ENCODE peak calls at places on chromosomes 4 and X, in six cellular contexts. M is WERI-Rb-1; T is heart right ventricle; R is A673; J is CD4-positive, alpha-beta T cell; V is effector memory CD4-positive, alpha-beta T cell. U is an unnamed sample.

GRCh38 chr4:29002151-29002550 is 1718.0 kb upstream of the PCDH7 start:
- DNase-seq in M (no peak), T (no peak), R (peak; percentile 78), J (no peak), V (no peak), U (no peak)

GRCh38 chrX:19332983-19333382 is 10.7 kb upstream of the PDHA1 start:
- DNase-seq in M (no peak), T (peak; percentile 26), R (peak; percentile 96), J (no peak), V (no peak), U (no peak)

GRCh38 chr4:173522160-173522873 is 7.7 kb downstream of the HAND2 start:
- DNase-seq in M (peak; percentile 87), T (peak; percentile 86), R (peak; percentile 88), J (no peak), V (no peak), U (no peak)

GRCh38 chrX:119292445-119292844 is 56.4 kb downstream of the PGRMC1 start:
- DNase-seq in M (no peak), T (no peak), R (no peak), J (no peak), V (no peak), U (no peak)

GRCh38 chr4:137310593-137311490 is 221.5 kb downstream of the PCDH18 start:
- DNase-seq in M (no peak), T (no peak), R (peak; percentile 60), J (no peak), V (no peak), U (no peak)

GRCh38 chrX:154021131-154021611 is 1.5 kb upstream of the IRAK1 start:
- DNase-seq in M (no peak), T (no peak), R (no peak), J (no peak), V (no peak), U (no peak)

GRCh38 chrX:33188286-33188685 is 23.1 kb downstream of the DMD start:
- DNase-seq in M (no peak), T (no peak), R (no peak), J (no peak), V (no peak), U (no peak)

GRCh38 chr4:1728061-1728980 is 7.0 kb downstream of the TACC3 start:
- DNase-seq in M (no peak), T (no peak), R (no peak), J (no peak), V (no peak), U (no peak)

GRCh38 chrX:110394653-110395052 is 36.0 kb downstream of the RTL9 start:
- DNase-seq in M (no peak), T (no peak), R (no peak), J (no peak), V (no peak), U (no peak)

GRCh38 chr4:83110970-83111369 is 3.6 kb downstream of the PLAC8 start:
- DNase-seq in M (no peak), T (no peak), R (no peak), J (no peak), V (no peak), U (no peak)

GRCh38 chr4:113355550-113356371 is 306.3 kb downstream of the ANK2 start:
- DNase-seq in M (no peak), T (peak; percentile 40), R (peak; percentile 94), J (peak; percentile 15), V (peak; percentile 30), U (no peak)
- H3K27ac ChIP-seq in M (no peak overlapping the region), T (peak overlapping the region; percentile 20), R (peak overlapping the region; percentile 61), J (no peak overlapping the region), V (peak overlapping the region; percentile 51), U (no peak overlapping the region)

DNA sequence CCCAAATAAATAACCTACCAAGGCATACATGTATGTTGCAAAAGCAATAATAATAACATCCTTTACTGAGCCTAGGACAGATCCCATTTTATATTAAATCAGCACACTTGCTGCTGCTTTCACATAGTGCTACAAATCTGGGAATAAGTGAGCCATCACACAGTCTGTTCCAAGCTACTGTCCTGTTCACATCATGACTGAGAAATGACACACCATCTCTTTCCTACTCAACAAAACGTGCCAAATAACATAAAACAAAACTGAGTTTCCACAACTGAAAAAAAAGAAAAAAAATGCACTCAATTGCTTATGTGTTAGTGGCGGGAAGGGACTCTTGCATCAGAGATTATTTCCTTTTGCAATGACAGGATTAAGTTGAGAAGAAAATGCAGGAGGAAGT is 109.0 kb downstream of the SHROOM4 start:
- DNase-seq in M (no peak), T (no peak), R (peak; percentile 60), J (no peak), V (no peak), U (no peak)
- H3K27ac ChIP-seq in M (no peak overlapping the region), T (peak overlapping the region; percentile 57), R (peak overlapping the region; percentile 92), J (no peak overlapping the region), V (no peak overlapping the region), U (no peak overlapping the region)

GRCh38 chrX:129956765-129957164 is 25.7 kb upstream of the BCORL1 start:
- DNase-seq in M (no peak), T (no peak), R (no peak), J (no peak), V (no peak), U (no peak)
- H3K27ac ChIP-seq in M (no peak overlapping the region), T (peak overlapping the region; percentile 86), R (no peak overlapping the region), J (no peak overlapping the region), V (no peak overlapping the region), U (no peak overlapping the region)

DNA sequence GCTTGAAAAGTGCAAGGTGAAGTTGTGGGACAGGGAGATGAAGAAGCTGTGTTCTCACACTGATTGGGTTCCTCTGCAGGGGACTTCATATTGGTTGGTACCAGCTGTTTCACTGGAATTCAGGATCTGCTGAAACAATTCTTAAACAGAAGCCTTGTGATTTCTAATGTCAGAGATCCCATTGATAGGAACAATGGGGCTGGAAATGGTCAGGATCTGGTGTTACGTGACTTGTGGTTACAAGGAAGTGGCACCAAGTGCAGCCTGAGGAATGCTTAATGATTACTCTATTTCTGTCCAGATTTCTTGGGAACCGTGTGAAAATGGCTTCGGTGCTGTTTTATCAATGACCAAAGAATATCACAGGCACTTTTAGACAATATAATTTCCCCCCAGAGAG is 68.1 kb downstream of the MOSPD2 start:
- DNase-seq in M (no peak), T (no peak), R (no peak), J (no peak), V (no peak), U (no peak)
- H3K27ac ChIP-seq in M (no peak overlapping the region), T (no peak overlapping the region), R (no peak overlapping the region), J (no peak overlapping the region), V (no peak overlapping the region), U (no peak overlapping the region)